ENCODE peak calls at places on chromosomes 1 and 21, in six cellular contexts. Q is NCI-H1694; J is GM12865; S is central memory CD4-positive, alpha-beta T cell; X is activated T-cell treated with anti-CD3 and anti-CD28 coated beads, Interleukin-2, amount 50 U/mL, for 24 hours; H is uterus. F is an unnamed sample.
A peak's percentile ranks its signal among the peaks of the same experiment; 100 is the strongest.

GRCh38 chr1:22884806-22885559 is 87.7 kb downstream of the LACTBL1 start:
- DNase-seq in Q (no peak), S (no peak), X (no peak), J (peak; percentile 56), H (no peak), F (no peak)

GRCh38 chr1:163440090-163440489 is 118.3 kb downstream of the NUF2 start:
- DNase-seq in J (no peak), X (no peak), H (peak; percentile 73), Q (no peak), S (no peak), F (no peak)

GRCh38 chr1:1065265-1065939 is 8.7 kb downstream of the RNF223 start:
- DNase-seq in Q (no peak), S (no peak), X (no peak), H (no peak), J (no peak), F (no peak)

GRCh38 chr1:197633447-197634039 is 141.7 kb downstream of the DENND1B start:
- DNase-seq in Q (no peak), S (no peak), X (no peak), H (no peak), J (no peak), F (no peak)

GRCh38 chr1:160834945-160835565 is 27.6 kb downstream of the CD244 start:
- DNase-seq in X (no peak), H (no peak), Q (peak; percentile 25), J (peak; percentile 75), S (peak; percentile 56), F (no peak)

GRCh38 chr1:231949277-231950122 is 322.9 kb downstream of the DISC1 start:
- DNase-seq in Q (no peak), H (peak; percentile 19), X (no peak), S (no peak), J (no peak), F (no peak)

GRCh38 chr1:170881268-170882265 is 53.8 kb upstream of the MROH9 start:
- DNase-seq in S (no peak), H (no peak), J (peak; percentile 64), Q (no peak), X (no peak), F (no peak)

GRCh38 chr1:188872376-188872775 is 1605.3 kb downstream of the BRINP3 start:
- DNase-seq in Q (no peak), S (no peak), H (no peak), J (no peak), X (no peak), F (no peak)

GRCh38 chr1:224894915-224895314 is 34.6 kb upstream of the DNAH14 start:
- DNase-seq in H (no peak), X (no peak), S (no peak), Q (no peak), J (peak; percentile 4), F (peak; percentile 17)

GRCh38 chr21:37787456-37787855 is 128.8 kb downstream of the KCNJ6 start:
- DNase-seq in Q (no peak), H (no peak), J (no peak), S (no peak), X (no peak), F (no peak)

GRCh38 chr1:55140546-55140983 is 74.6 kb downstream of the USP24 start:
- DNase-seq in X (no peak), J (peak; percentile 77), H (peak; percentile 58), Q (peak; percentile 89), S (peak; percentile 61), F (peak; percentile 74)

GRCh38 chr1:163163861-163164582 is 38.7 kb downstream of the RGS5 start:
- DNase-seq in H (no peak), X (no peak), S (no peak), Q (no peak), J (no peak), F (no peak)

GRCh38 chr1:95353185-95353584 is 119.2 kb downstream of the RWDD3 start:
- DNase-seq in S (no peak), Q (peak; percentile 79), H (no peak), J (no peak), X (no peak), F (peak; percentile 57)

GRCh38 chr1:201896951-201897391 is 8.3 kb downstream of the SHISA4 start:
- DNase-seq in Q (no peak), S (no peak), H (peak; percentile 63), X (no peak), J (no peak), F (no peak)

GRCh38 chr1:95197616-95198252 is 36.3 kb upstream of the RWDD3 start:
- DNase-seq in J (no peak), Q (no peak), H (no peak), S (no peak), X (no peak), F (peak; percentile 7)

GRCh38 chr21:42513151-42513984 is at the start of gene SLC37A1:
- DNase-seq in X (peak; percentile 72), S (peak; percentile 42), J (peak; percentile 56), Q (no peak), H (no peak), F (no peak)

GRCh38 chr1:198280080-198280479 is 123.3 kb downstream of the NEK7 start:
- DNase-seq in S (no peak), H (no peak), J (no peak), Q (no peak), X (no peak), F (no peak)

GRCh38 chr1:25442178-25442577 is 11.5 kb downstream of the MACO1 start:
- DNase-seq in Q (no peak), J (no peak), S (no peak), H (no peak), X (no peak), F (no peak)

GRCh38 chr1:48851638-48852037 is 74.9 kb upstream of the BEND5 start:
- DNase-seq in Q (no peak), S (no peak), H (no peak), X (no peak), J (no peak), F (no peak)

GRCh38 chr1:45746922-45747321 is 3.5 kb downstream of the IPP start:
- DNase-seq in J (no peak), Q (no peak), X (no peak), S (no peak), H (no peak), F (no peak)

GRCh38 chr1:56901720-56902119 is 47.1 kb downstream of the C8A start:
- DNase-seq in X (no peak), J (no peak), Q (no peak), S (no peak), H (no peak), F (no peak)

GRCh38 chr1:225911207-225912130 is 12.6 kb downstream of the PYCR2 start:
- DNase-seq in Q (no peak), H (peak; percentile 74), X (peak; percentile 86), J (peak; percentile 72), S (peak; percentile 63), F (no peak)

GRCh38 chr1:75469586-75470173 is 141.2 kb downstream of the SLC44A5 start:
- DNase-seq in X (no peak), J (no peak), H (no peak), Q (no peak), S (no peak), F (no peak)

GRCh38 chr1:235739631-235740030 is 90.0 kb upstream of the GNG4 start:
- DNase-seq in S (no peak), X (no peak), J (no peak), Q (no peak), H (no peak), F (no peak)

GRCh38 chr1:1204998-1205768 is 1.2 kb downstream of the TNFRSF18 start:
- DNase-seq in Q (no peak), J (no peak), S (no peak), X (peak; percentile 54), H (no peak), F (no peak)

GRCh38 chr1:116910379-116911165 is 856 bp downstream of the PTGFRN start:
- DNase-seq in H (peak; percentile 48), J (peak; percentile 26), Q (no peak), X (peak; percentile 70), S (peak; percentile 36), F (peak; percentile 23)

GRCh38 chr1:35592991-35593769 is 20.1 kb downstream of the TFAP2E start:
- DNase-seq in X (no peak), S (no peak), Q (no peak), J (no peak), H (no peak), F (no peak)

GRCh38 chr1:22045604-22046228 is 6.8 kb upstream of the CDC42 start:
- DNase-seq in Q (no peak), J (no peak), X (no peak), S (no peak), H (no peak), F (no peak)

GRCh38 chr1:216766633-216767325 is 43.5 kb upstream of the ESRRG start:
- DNase-seq in J (no peak), H (no peak), S (no peak), Q (no peak), X (no peak), F (no peak)

GRCh38 chr1:1891349-1892078 is 627 bp upstream of the GNB1 start:
- DNase-seq in H (peak; percentile 71), J (peak; percentile 79), X (no peak), S (no peak), Q (no peak), F (peak; percentile 67)